ENCODE peak calls at places on chromosomes 4 and X, in six cellular contexts. C is A549, Q is PC-3, E is brain microvascular endothelial cell, B is uterus, J is SJSA1. W is an unnamed sample.

GRCh38 chr4:103892616-103893015 is 172.8 kb upstream of the TACR3 start:
- DNase-seq in C (no peak), Q (no peak), B (no peak), E (no peak), J (no peak), W (no peak)

GRCh38 chr4:120853101-120853940 is 69.2 kb downstream of the PRDM5 start:
- DNase-seq in C (no peak), J (no peak), Q (no peak), B (no peak), E (no peak), W (no peak)

GRCh38 chrX:114675365-114675764 is 91.5 kb downstream of the HTR2C start:
- DNase-seq in C (no peak), J (no peak), E (no peak), Q (peak), B (no peak), W (no peak)

GRCh38 chr4:122747068-122747467 is 14.6 kb downstream of the BBS12 start:
- DNase-seq in B (no peak), E (no peak), C (no peak), Q (no peak), J (no peak), W (no peak)

GRCh38 chr4:119010909-119011606 is 122.4 kb downstream of the SYNPO2 start:
- DNase-seq in E (no peak), Q (no peak), B (peak), C (no peak), J (no peak), W (no peak)

GRCh38 chr4:38082424-38083374 is 122.5 kb downstream of the PTTG2 start:
- DNase-seq in E (peak), B (peak), Q (peak), C (no peak), J (peak), W (peak)

GRCh38 chr4:81519856-81520255 is 48.1 kb upstream of the RASGEF1B start:
- DNase-seq in J (no peak), C (no peak), B (no peak), Q (no peak), E (no peak), W (no peak)

GRCh38 chr4:128346054-128346716 is 58.6 kb upstream of the PGRMC2 start:
- DNase-seq in J (no peak), E (no peak), C (no peak), Q (no peak), B (no peak), W (no peak)

GRCh38 chr4:8192748-8193738 is 6.0 kb upstream of the SH3TC1 start:
- DNase-seq in Q (peak), B (no peak), E (peak), C (peak), J (peak), W (no peak)

GRCh38 chrX:147478899-147479298 is 432.8 kb upstream of the FMR1 start:
- DNase-seq in Q (no peak), J (peak), E (no peak), B (no peak), C (no peak), W (no peak)

GRCh38 chr4:95732061-95732460 is 107.8 kb upstream of the PDHA2 start:
- DNase-seq in C (peak), Q (peak), J (no peak), B (no peak), E (peak), W (no peak)

GRCh38 chrX:150935466-150935865 is 37.0 kb upstream of the CD99L2 start:
- DNase-seq in Q (peak), E (no peak), J (no peak), B (no peak), C (no peak), W (no peak)

GRCh38 chrX:53233536-53233935 is 8.5 kb upstream of the KDM5C start:
- DNase-seq in J (no peak), C (no peak), B (no peak), E (no peak), Q (no peak), W (no peak)

GRCh38 chr4:182760644-182761043 is 156.5 kb downstream of the DCTD start:
- DNase-seq in E (no peak), C (no peak), J (no peak), B (no peak), Q (no peak), W (no peak)

GRCh38 chrX:23752740-23753435 is 9.8 kb upstream of the ACOT9 start:
- DNase-seq in C (no peak), B (no peak), E (peak), Q (peak), J (peak), W (no peak)

GRCh38 chrX:45806410-45807121 is 605.9 kb upstream of the DIPK2B start:
- DNase-seq in B (peak), Q (no peak), E (peak), J (peak), C (no peak), W (no peak)

GRCh38 chr4:31548823-31549222 is 828.7 kb downstream of the PCDH7 start:
- DNase-seq in B (no peak), J (no peak), C (no peak), Q (no peak), E (no peak), W (no peak)

GRCh38 chr4:157886650-157887049 is 286.2 kb downstream of the GASK1B start:
- DNase-seq in Q (no peak), B (no peak), C (no peak), E (no peak), J (no peak), W (no peak)

GRCh38 chrX:133290076-133290475 is 71.9 kb upstream of the TFDP3 start:
- DNase-seq in B (no peak), C (no peak), E (peak), J (no peak), Q (no peak), W (no peak)

GRCh38 chrX:72475952-72476668 is 96.5 kb downstream of the HDAC8 start:
- DNase-seq in C (no peak), Q (no peak), B (no peak), J (no peak), E (no peak), W (no peak)

GRCh38 chr4:6779667-6780565 is 2.6 kb upstream of the KIAA0232 start:
- DNase-seq in E (no peak), B (no peak), Q (no peak), C (no peak), J (peak), W (no peak)

GRCh38 chrX:99800016-99800415 is 610.1 kb downstream of the PCDH19 start:
- DNase-seq in Q (no peak), C (no peak), B (no peak), E (no peak), J (no peak), W (no peak)

GRCh38 chrX:10326578-10326977 is 169.8 kb downstream of the CLCN4 start:
- DNase-seq in B (no peak), E (peak), J (no peak), Q (peak), C (peak), W (peak)

GRCh38 chrX:108735087-108735679 is 1.2 kb downstream of the IRS4 start:
- DNase-seq in C (peak), E (no peak), B (no peak), Q (no peak), J (no peak), W (no peak)

GRCh38 chrX:108726748-108727147 is 9.6 kb downstream of the IRS4 start:
- DNase-seq in C (no peak), J (no peak), B (no peak), Q (no peak), E (no peak), W (no peak)

GRCh38 chrX:108734426-108734825 is 1.9 kb downstream of the IRS4 start:
- DNase-seq in E (no peak), C (no peak), J (no peak), B (no peak), Q (no peak), W (no peak)

GRCh38 chrX:108732630-108733321 is 3.6 kb downstream of the IRS4 start:
- DNase-seq in J (no peak), B (no peak), E (no peak), C (no peak), Q (no peak), W (peak)

DNA sequence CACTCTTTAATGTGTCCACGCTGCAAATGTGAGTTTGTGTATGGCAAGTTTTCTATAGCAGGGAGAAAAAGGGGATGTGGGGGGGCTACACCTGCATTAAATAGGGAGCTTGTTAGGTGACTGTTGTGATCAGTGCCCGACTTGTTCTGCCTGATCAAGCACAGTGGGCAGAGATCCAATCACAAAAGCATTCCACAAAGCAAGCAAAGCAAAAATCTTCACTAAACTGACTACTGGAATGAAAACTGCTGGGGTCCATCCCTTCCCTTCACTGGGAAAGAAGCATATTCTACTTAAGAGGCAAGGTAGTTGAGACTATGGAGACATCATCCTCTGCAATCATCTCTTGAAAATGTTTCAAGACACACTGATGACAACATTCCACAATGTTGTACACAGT is 5.2 kb downstream of the IRS4 start:
- DNase-seq in E (no peak), J (no peak), C (no peak), B (no peak), Q (no peak), W (no peak)
- H3K4me3 ChIP-seq in E (no peak), J (no peak), C (no peak), B (no peak), Q (no peak), W (no peak)

DNA sequence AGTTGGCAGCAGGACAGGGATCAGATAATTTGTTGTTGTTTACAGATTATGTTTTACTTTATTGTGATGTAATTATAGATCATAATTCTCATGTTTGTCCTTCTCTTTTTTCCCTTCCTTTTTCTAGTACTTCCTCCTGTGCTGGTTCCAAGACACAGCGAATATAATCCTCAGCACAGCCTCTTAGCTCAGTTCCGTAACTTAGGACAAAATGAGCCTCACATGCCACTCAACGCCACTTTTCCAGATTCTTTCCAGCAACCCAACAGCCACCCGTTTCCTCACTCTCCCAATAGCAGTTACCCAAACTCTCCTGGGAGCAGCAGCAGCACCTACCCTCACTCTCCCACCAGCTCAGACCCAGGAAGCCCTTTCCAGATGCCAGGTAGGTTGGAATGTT is 58.0 kb downstream of the SMAD1 start:
- DNase-seq in J (no peak), Q (no peak), C (no peak), E (no peak), B (no peak), W (no peak)
- H3K4me3 ChIP-seq in J (no peak), Q (no peak), C (no peak), E (no peak), B (no peak), W (no peak)

DNA sequence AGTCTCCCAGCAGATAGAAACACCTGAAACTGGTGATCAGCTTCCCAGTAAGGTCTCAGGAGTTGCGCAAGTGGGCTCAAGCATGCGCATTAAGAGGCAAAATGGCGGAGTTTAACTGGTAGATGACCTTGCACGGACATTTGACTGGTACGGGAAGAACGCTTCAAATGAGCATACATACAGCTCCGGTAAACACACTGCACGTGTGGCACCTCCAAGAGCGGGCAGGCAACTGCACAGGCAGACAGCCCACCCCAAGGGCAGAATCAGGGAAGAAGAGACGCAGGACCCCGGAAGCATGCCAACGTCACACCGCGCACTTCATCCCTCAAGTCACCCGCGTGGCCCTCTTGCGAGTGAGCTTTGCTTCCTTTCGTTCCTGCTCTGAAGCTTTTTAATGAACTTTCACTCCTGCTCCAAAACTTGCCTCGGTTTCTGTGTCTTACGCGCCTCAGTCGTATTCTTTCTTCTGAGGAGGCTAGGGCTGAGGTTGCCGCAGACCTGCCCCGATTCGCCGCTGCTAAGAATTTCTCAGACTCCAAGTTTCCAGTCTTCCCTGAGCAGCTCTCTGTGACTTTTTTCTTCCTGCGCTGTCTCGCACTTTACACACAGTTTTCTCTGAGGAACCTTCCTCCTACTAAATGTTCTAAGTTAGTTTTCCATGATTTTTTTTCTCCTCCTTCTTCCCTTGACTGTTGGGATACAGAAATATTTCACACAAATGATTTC is 180.7 kb upstream of the ZFP42 start:
- DNase-seq in E (no peak), J (no peak), Q (no peak), C (no peak), B (no peak), W (peak)
- H3K4me3 ChIP-seq in E (peak), J (no peak), Q (no peak), C (no peak), B (no peak), W (peak)

DNA sequence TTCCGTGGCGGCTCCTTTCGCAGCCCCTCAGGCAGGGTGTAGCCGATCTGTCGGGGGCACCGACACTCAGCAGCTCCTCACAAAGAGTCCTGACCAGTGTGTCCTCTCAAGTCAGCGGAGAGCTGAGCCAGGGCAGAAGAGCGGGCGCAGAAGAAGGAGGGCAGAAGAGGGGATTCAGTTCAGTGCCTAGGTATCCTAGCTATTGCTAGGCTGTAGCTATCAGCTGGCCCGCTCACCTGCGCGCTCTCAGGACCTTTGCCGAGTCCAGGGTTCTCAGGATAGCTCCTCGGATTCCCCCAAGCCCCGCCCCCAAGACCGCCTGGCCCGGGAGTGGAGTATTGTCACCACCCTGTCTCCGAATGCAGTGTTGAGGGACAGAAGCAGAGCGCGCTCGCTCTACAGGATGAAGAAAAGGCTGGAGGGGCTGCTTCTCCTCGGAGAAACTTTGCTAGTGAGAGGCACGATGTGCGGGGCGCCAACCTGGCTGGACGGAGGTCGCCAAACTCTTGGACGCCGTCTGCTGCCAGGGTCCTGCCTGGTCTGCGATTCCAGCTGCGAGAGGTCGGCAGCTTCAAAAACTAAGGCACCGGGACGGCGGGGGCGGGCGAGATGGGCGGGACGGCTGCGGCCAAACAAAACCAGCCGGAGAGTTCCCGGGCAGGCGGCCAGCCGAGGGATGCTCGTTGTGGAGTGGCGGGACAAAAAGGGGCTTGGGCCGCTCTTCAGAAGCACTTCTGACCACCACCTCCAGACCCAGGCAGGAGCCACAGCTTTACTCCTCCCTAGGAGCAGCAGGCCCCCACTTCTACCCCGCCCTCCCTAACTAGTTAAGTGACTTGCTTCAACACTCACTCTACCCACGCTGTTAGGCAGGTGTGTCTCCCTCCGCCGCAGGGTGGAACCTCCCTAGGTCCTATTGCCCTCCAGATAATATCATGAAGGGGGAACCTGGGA is at the start of gene XKRX:
- DNase-seq in Q (peak), C (peak), B (peak), J (peak), E (no peak), W (peak)
- H3K4me3 ChIP-seq in Q (peak), C (peak), B (peak), J (peak), E (peak), W (peak)

GRCh38 chr4:3354455-3354811 is 61.6 kb downstream of the RGS12 start:
- DNase-seq in C (no peak), J (no peak), Q (no peak), B (no peak), E (no peak), W (no peak)

GRCh38 chr4:3352918-3353594 is 60.2 kb downstream of the RGS12 start:
- DNase-seq in J (no peak), C (no peak), Q (no peak), B (no peak), E (no peak), W (no peak)

GRCh38 chr4:3352505-3352904 is 59.7 kb downstream of the RGS12 start:
- DNase-seq in C (no peak), B (no peak), E (no peak), Q (no peak), J (no peak), W (no peak)

GRCh38 chr4:3353747-3354454 is 61.1 kb downstream of the RGS12 start:
- DNase-seq in E (no peak), Q (no peak), B (no peak), J (no peak), C (no peak), W (no peak)

GRCh38 chr4:3355266-3355748 is 62.5 kb downstream of the RGS12 start:
- DNase-seq in B (no peak), J (no peak), C (no peak), E (no peak), Q (no peak), W (no peak)
- H3K4me3 ChIP-seq in B (no peak), J (no peak), C (no peak), E (no peak), Q (no peak), W (no peak)

W was measured in right cardiac atrium.